ENCODE peak calls at places on chromosomes 4 and X, in five cellular contexts. One of them, this sample, is unnamed.

GRCh38 chrX:134416106-134416505 is 43.9 kb upstream of the HPRT1 start:
- DNase-seq in heart right ventricle: no peak
- DNase-seq in left ventricle myocardium inferior: no peak
- DNase-seq in tibial artery: no peak
- DNase-seq in aorta: no peak
- DNase-seq in this sample: peak

GRCh38 chr4:181897935-181898334 is 345.3 kb upstream of the TENM3 start:
- DNase-seq in heart right ventricle: no peak
- DNase-seq in left ventricle myocardium inferior: no peak
- DNase-seq in tibial artery: no peak
- DNase-seq in aorta: no peak
- DNase-seq in this sample: peak

GRCh38 chrX:136768469-136769084 is 12.2 kb downstream of the ARHGEF6 start:
- DNase-seq in heart right ventricle: peak
- DNase-seq in left ventricle myocardium inferior: peak
- DNase-seq in tibial artery: peak
- DNase-seq in aorta: peak
- DNase-seq in this sample: peak

GRCh38 chr4:8265171-8265929 is 4.2 kb upstream of the HTRA3 start:
- DNase-seq in heart right ventricle: peak
- DNase-seq in left ventricle myocardium inferior: no peak
- DNase-seq in tibial artery: no peak
- DNase-seq in aorta: no peak
- DNase-seq in this sample: no peak

GRCh38 chrX:77493677-77494553 is 46.7 kb downstream of the FGF16 start:
- DNase-seq in heart right ventricle: no peak
- DNase-seq in left ventricle myocardium inferior: no peak
- DNase-seq in tibial artery: no peak
- DNase-seq in aorta: no peak
- DNase-seq in this sample: peak

GRCh38 chrX:64093761-64094160 is 111.7 kb downstream of the AMER1 start:
- DNase-seq in heart right ventricle: no peak
- DNase-seq in left ventricle myocardium inferior: no peak
- DNase-seq in tibial artery: no peak
- DNase-seq in aorta: no peak
- DNase-seq in this sample: no peak

GRCh38 chrX:97096385-97096784 is 212.7 kb downstream of the RPA4 start:
- DNase-seq in heart right ventricle: no peak
- DNase-seq in left ventricle myocardium inferior: no peak
- DNase-seq in tibial artery: no peak
- DNase-seq in aorta: no peak
- DNase-seq in this sample: no peak

GRCh38 chr4:8112036-8112576 is 46.5 kb downstream of the ABLIM2 start:
- DNase-seq in heart right ventricle: no peak
- DNase-seq in left ventricle myocardium inferior: no peak
- DNase-seq in tibial artery: no peak
- DNase-seq in aorta: no peak
- DNase-seq in this sample: no peak

GRCh38 chr4:109873791-109874514 is 26.0 kb downstream of the LRIT3 start:
- DNase-seq in heart right ventricle: no peak
- DNase-seq in left ventricle myocardium inferior: no peak
- DNase-seq in tibial artery: no peak
- DNase-seq in aorta: no peak
- DNase-seq in this sample: no peak

GRCh38 chrX:50684871-50685270 is 129.1 kb downstream of the SHROOM4 start:
- DNase-seq in heart right ventricle: no peak
- DNase-seq in left ventricle myocardium inferior: no peak
- DNase-seq in tibial artery: no peak
- DNase-seq in aorta: no peak
- DNase-seq in this sample: no peak

GRCh38 chr4:101981756-101982155 is 191.2 kb downstream of the BANK1 start:
- DNase-seq in heart right ventricle: no peak
- DNase-seq in left ventricle myocardium inferior: no peak
- DNase-seq in tibial artery: no peak
- DNase-seq in aorta: no peak
- DNase-seq in this sample: no peak

GRCh38 chr4:150297861-150298474 is 219.7 kb downstream of the DCLK2 start:
- DNase-seq in heart right ventricle: no peak
- DNase-seq in left ventricle myocardium inferior: no peak
- DNase-seq in tibial artery: peak
- DNase-seq in aorta: no peak
- DNase-seq in this sample: peak

GRCh38 chrX:20595928-20596550 is 329.3 kb upstream of the RPS6KA3 start:
- DNase-seq in heart right ventricle: no peak
- DNase-seq in left ventricle myocardium inferior: no peak
- DNase-seq in tibial artery: no peak
- DNase-seq in aorta: no peak
- DNase-seq in this sample: peak

GRCh38 chr4:108031427-108032083 is 41.9 kb downstream of the HADH start:
- DNase-seq in heart right ventricle: no peak
- DNase-seq in left ventricle myocardium inferior: no peak
- DNase-seq in tibial artery: no peak
- DNase-seq in aorta: no peak
- DNase-seq in this sample: no peak

GRCh38 chrX:41308884-41309655 is 24.9 kb upstream of the DDX3X start:
- DNase-seq in heart right ventricle: no peak
- DNase-seq in left ventricle myocardium inferior: no peak
- DNase-seq in tibial artery: no peak
- DNase-seq in aorta: no peak
- DNase-seq in this sample: peak

GRCh38 chrX:115912372-115912897 is 258.1 kb upstream of the AGTR2 start:
- DNase-seq in heart right ventricle: no peak
- DNase-seq in left ventricle myocardium inferior: no peak
- DNase-seq in tibial artery: no peak
- DNase-seq in aorta: no peak
- DNase-seq in this sample: peak

GRCh38 chr4:8392591-8393190 is 47.8 kb downstream of the ACOX3 start:
- DNase-seq in heart right ventricle: no peak
- DNase-seq in left ventricle myocardium inferior: no peak
- DNase-seq in tibial artery: no peak
- DNase-seq in aorta: no peak
- DNase-seq in this sample: peak

GRCh38 chrX:19172741-19173140 is 50.5 kb upstream of the ADGRG2 start:
- DNase-seq in heart right ventricle: no peak
- DNase-seq in left ventricle myocardium inferior: no peak
- DNase-seq in tibial artery: no peak
- DNase-seq in aorta: no peak
- DNase-seq in this sample: no peak

GRCh38 chr4:74056114-74056857 is 17.8 kb upstream of the CXCL3 start:
- DNase-seq in heart right ventricle: no peak
- DNase-seq in left ventricle myocardium inferior: no peak
- DNase-seq in tibial artery: no peak
- DNase-seq in aorta: no peak
- DNase-seq in this sample: peak

GRCh38 chr4:107183155-107183774 is 147.2 kb upstream of the DKK2 start:
- DNase-seq in heart right ventricle: no peak
- DNase-seq in left ventricle myocardium inferior: no peak
- DNase-seq in tibial artery: no peak
- DNase-seq in aorta: no peak
- DNase-seq in this sample: peak

GRCh38 chr4:146945556-146946374 is at the start of gene TTC29:
- DNase-seq in heart right ventricle: peak
- DNase-seq in left ventricle myocardium inferior: peak
- DNase-seq in tibial artery: peak
- DNase-seq in aorta: peak
- DNase-seq in this sample: peak

GRCh38 chr4:85919488-85919887 is 440.4 kb downstream of the MAPK10 start:
- DNase-seq in heart right ventricle: no peak
- DNase-seq in left ventricle myocardium inferior: no peak
- DNase-seq in tibial artery: no peak
- DNase-seq in aorta: no peak
- DNase-seq in this sample: no peak

GRCh38 chr4:165398570-165398969 is 19.8 kb downstream of the CPE start:
- DNase-seq in heart right ventricle: no peak
- DNase-seq in left ventricle myocardium inferior: no peak
- DNase-seq in tibial artery: no peak
- DNase-seq in aorta: no peak
- DNase-seq in this sample: peak

GRCh38 chr4:4293279-4293678 is 3.2 kb downstream of the ZBTB49 start:
- DNase-seq in heart right ventricle: no peak
- DNase-seq in left ventricle myocardium inferior: no peak
- DNase-seq in tibial artery: no peak
- DNase-seq in aorta: no peak
- DNase-seq in this sample: no peak

DNA sequence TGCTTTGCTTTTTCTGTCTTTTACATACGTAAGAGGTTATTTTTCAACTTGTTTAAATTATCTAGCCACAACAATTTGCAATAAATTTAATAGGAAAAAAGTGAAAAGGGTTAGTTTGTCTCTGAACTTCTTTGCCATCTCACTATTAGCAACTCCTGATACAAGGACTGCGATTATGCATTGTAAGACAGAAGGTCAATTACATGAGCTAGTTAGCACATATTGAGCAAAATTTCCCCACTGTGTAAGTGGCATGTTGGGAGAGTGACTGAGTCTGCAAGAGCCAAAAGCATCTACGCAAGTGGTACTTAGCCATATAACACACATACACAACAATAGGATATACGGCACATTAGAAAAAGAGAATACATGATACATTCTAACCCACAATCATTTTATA is 927.2 kb downstream of the STPG2 start:
- DNase-seq in heart right ventricle: no peak
- DNase-seq in left ventricle myocardium inferior: no peak
- DNase-seq in tibial artery: no peak
- DNase-seq in aorta: no peak
- DNase-seq in this sample: no peak
- H3K4me3 ChIP-seq in heart right ventricle: no peak
- H3K4me3 ChIP-seq in left ventricle myocardium inferior: no peak
- H3K4me3 ChIP-seq in tibial artery: no peak
- H3K4me3 ChIP-seq in aorta: no peak
- H3K4me3 ChIP-seq in this sample: no peak

GRCh38 chrX:3550871-3551270 is 162.6 kb downstream of the PRKX start:
- DNase-seq in heart right ventricle: no peak
- DNase-seq in left ventricle myocardium inferior: no peak
- DNase-seq in tibial artery: no peak
- DNase-seq in aorta: no peak
- DNase-seq in this sample: no peak

GRCh38 chrX:3550160-3550765 is 163.2 kb downstream of the PRKX start:
- DNase-seq in heart right ventricle: no peak
- DNase-seq in left ventricle myocardium inferior: no peak
- DNase-seq in tibial artery: no peak
- DNase-seq in aorta: no peak
- DNase-seq in this sample: peak

GRCh38 chrX:3549442-3549875 is 164.0 kb downstream of the PRKX start:
- DNase-seq in heart right ventricle: peak
- DNase-seq in left ventricle myocardium inferior: peak
- DNase-seq in tibial artery: no peak
- DNase-seq in aorta: no peak
- DNase-seq in this sample: peak

GRCh38 chrX:3545901-3546300 is 167.5 kb downstream of the PRKX start:
- DNase-seq in heart right ventricle: no peak
- DNase-seq in left ventricle myocardium inferior: no peak
- DNase-seq in tibial artery: no peak
- DNase-seq in aorta: no peak
- DNase-seq in this sample: no peak

GRCh38 chrX:3548743-3549441 is 164.6 kb downstream of the PRKX start:
- DNase-seq in heart right ventricle: no peak
- DNase-seq in left ventricle myocardium inferior: no peak
- DNase-seq in tibial artery: no peak
- DNase-seq in aorta: no peak
- DNase-seq in this sample: peak
- H3K4me3 ChIP-seq in heart right ventricle: peak
- H3K4me3 ChIP-seq in left ventricle myocardium inferior: peak
- H3K4me3 ChIP-seq in tibial artery: peak
- H3K4me3 ChIP-seq in aorta: no peak
- H3K4me3 ChIP-seq in this sample: peak

DNA sequence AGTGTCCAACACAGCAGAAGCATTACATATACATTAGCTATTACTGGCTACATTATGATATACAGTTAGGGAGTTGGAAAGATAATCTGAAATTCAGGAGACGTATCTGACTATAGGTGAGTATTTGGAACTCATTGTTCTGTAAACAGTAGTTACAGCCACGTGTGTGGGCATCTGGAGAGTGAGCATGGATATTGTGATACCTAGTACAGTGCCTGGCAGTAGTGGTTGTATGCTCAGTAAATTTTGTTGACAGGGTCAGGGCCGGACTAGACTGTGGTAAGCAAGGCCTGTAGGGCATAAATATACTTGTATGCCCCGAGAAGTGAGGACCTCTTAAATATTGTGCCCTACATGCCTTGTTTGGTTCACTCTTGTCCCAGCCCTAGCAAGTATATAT is 2.9 kb downstream of the F9 start:
- DNase-seq in heart right ventricle: no peak
- DNase-seq in left ventricle myocardium inferior: no peak
- DNase-seq in tibial artery: no peak
- DNase-seq in aorta: no peak
- DNase-seq in this sample: no peak
- H3K4me3 ChIP-seq in heart right ventricle: no peak
- H3K4me3 ChIP-seq in left ventricle myocardium inferior: no peak
- H3K4me3 ChIP-seq in tibial artery: no peak
- H3K4me3 ChIP-seq in aorta: no peak
- H3K4me3 ChIP-seq in this sample: no peak

GRCh38 chrX:74550295-74550802 is 64.1 kb downstream of the RLIM start:
- DNase-seq in heart right ventricle: peak
- DNase-seq in left ventricle myocardium inferior: peak
- DNase-seq in tibial artery: peak
- DNase-seq in aorta: peak
- DNase-seq in this sample: peak
- H3K4me3 ChIP-seq in heart right ventricle: peak
- H3K4me3 ChIP-seq in left ventricle myocardium inferior: peak
- H3K4me3 ChIP-seq in tibial artery: no peak
- H3K4me3 ChIP-seq in aorta: no peak
- H3K4me3 ChIP-seq in this sample: peak

GRCh38 chrX:40147399-40148188 is 49.8 kb upstream of the BCOR start:
- DNase-seq in heart right ventricle: no peak
- DNase-seq in left ventricle myocardium inferior: no peak
- DNase-seq in tibial artery: no peak
- DNase-seq in aorta: no peak
- DNase-seq in this sample: no peak
- H3K4me3 ChIP-seq in heart right ventricle: no peak
- H3K4me3 ChIP-seq in left ventricle myocardium inferior: no peak
- H3K4me3 ChIP-seq in tibial artery: no peak
- H3K4me3 ChIP-seq in aorta: no peak
- H3K4me3 ChIP-seq in this sample: no peak